ENCODE peak calls at places on chromosomes 2 and 18, in four cellular contexts. H is ACHN; W is keratinocyte; C is activated CD4-positive, alpha-beta T cell treated with anti-CD3 and anti-CD28 coated beads for 48 hours. T is an unnamed sample.
A peak's percentile ranks its signal among the peaks of the same experiment; 100 is the strongest.

GRCh38 chr18:51611326-51611725 is 413.8 kb upstream of the MEX3C start:
- DNase-seq in H (no peak), W (no peak), C (no peak), T (no peak)

GRCh38 chr2:42171396-42171971 is 2.3 kb downstream of the EML4 start:
- DNase-seq in H (peak; percentile 17), W (no peak), C (no peak), T (no peak)

GRCh38 chr18:25058520-25058919 is 293.4 kb downstream of the ZNF521 start:
- DNase-seq in H (no peak), W (no peak), C (no peak), T (no peak)

GRCh38 chr2:233639860-233640259 is 3.6 kb downstream of the UGT1A10 start:
- DNase-seq in H (no peak), W (no peak), C (no peak), T (no peak)

GRCh38 chr18:42929857-42930256 is 185.6 kb downstream of the RIT2 start:
- DNase-seq in H (no peak), W (no peak), C (no peak), T (no peak)

GRCh38 chr2:217837001-217837491 is 165.7 kb downstream of the TNS1 start:
- DNase-seq in H (no peak), W (no peak), C (peak; percentile 12), T (no peak)

GRCh38 chr2:48018480-48018879 is 112.2 kb upstream of the FBXO11 start:
- DNase-seq in H (no peak), W (no peak), C (no peak), T (no peak)

GRCh38 chr2:240021488-240022104 is 3.5 kb downstream of the NDUFA10 start:
- DNase-seq in H (peak; percentile 78), W (peak; percentile 49), C (peak; percentile 83), T (no peak)

GRCh38 chr18:40577255-40577654 is 1377.8 kb upstream of the PIK3C3 start:
- DNase-seq in H (no peak), W (no peak), C (no peak), T (no peak)

GRCh38 chr18:7417742-7418141 is 149.4 kb upstream of the PTPRM start:
- DNase-seq in H (no peak), W (peak; percentile 92), C (no peak), T (no peak)

GRCh38 chr18:79933765-79934164 is 17.7 kb downstream of the SLC66A2 start:
- DNase-seq in H (no peak), W (no peak), C (no peak), T (no peak)

GRCh38 chr18:8890957-8891464 is 185.7 kb downstream of the MTCL1 start:
- DNase-seq in H (peak; percentile 99), W (peak; percentile 89), C (no peak), T (no peak)

GRCh38 chr2:221276601-221277000 is 295.5 kb downstream of the EPHA4 start:
- DNase-seq in H (no peak), W (no peak), C (no peak), T (no peak)

GRCh38 chr2:27959496-27959895 is 69.0 kb downstream of the BABAM2 start:
- DNase-seq in H (no peak), W (no peak), C (no peak), T (no peak)

GRCh38 chr2:128371648-128372345 is 53.1 kb upstream of the HS6ST1 start:
- DNase-seq in H (no peak), W (no peak), C (no peak), T (no peak)

GRCh38 chr18:1133541-1133940 is 228.9 kb downstream of the ADCYAP1 start:
- DNase-seq in H (no peak), W (no peak), C (no peak), T (no peak)

GRCh38 chr18:79480171-79480981 is 84.6 kb downstream of the NFATC1 start:
- DNase-seq in H (no peak), W (no peak), C (no peak), T (peak; percentile 51)

GRCh38 chr18:22558945-22559385 is 141.2 kb upstream of the CTAGE1 start:
- DNase-seq in H (peak; percentile 46), W (no peak), C (no peak), T (no peak)

GRCh38 chr2:224887159-224887558 is 155.1 kb downstream of the DOCK10 start:
- DNase-seq in H (no peak), W (no peak), C (no peak), T (no peak)

GRCh38 chr2:218230882-218231281 is 13.9 kb downstream of the ARPC2 start:
- DNase-seq in H (peak; percentile 93), W (no peak), C (peak; percentile 60), T (no peak)

GRCh38 chr2:8064608-8065007 is 617.2 kb upstream of the ID2 start:
- DNase-seq in H (no peak), W (no peak), C (no peak), T (no peak)

GRCh38 chr2:4585057-4585635 is 881.8 kb downstream of the DCDC2C start:
- DNase-seq in H (no peak), W (no peak), C (no peak), T (no peak)

T was measured in activated naive CD4-positive, alpha-beta T cell treated with anti-CD3 and anti-CD28 coated beads, Interleukin-2, amount 50 U/mL, for 72 hours.